ENCODE peak calls at places on chromosomes 5 and 9, in six cellular contexts. One of them, this sample, is unnamed.

GRCh38 chr9:94464790-94465189 is 90.1 kb upstream of the PCAT7 start:
- ATAC-seq in heart left ventricle: no peak
- ATAC-seq in heart right ventricle: no peak
- ATAC-seq in Panc1: no peak
- ATAC-seq in RWPE2: no peak
- ATAC-seq in right lobe of liver: no peak
- ATAC-seq in this sample: no peak

GRCh38 chr9:97873877-97874276 is 20.9 kb downstream of the FOXE1 start:
- ATAC-seq in heart left ventricle: no peak
- ATAC-seq in heart right ventricle: no peak
- ATAC-seq in Panc1: no peak
- ATAC-seq in RWPE2: peak; percentile 35
- ATAC-seq in right lobe of liver: no peak
- ATAC-seq in this sample: no peak

GRCh38 chr9:137070906-137071275 is 534 bp upstream of the SAPCD2 start:
- ATAC-seq in heart left ventricle: peak; percentile 69
- ATAC-seq in heart right ventricle: peak; percentile 74
- ATAC-seq in Panc1: peak; percentile 42
- ATAC-seq in RWPE2: peak; percentile 8
- ATAC-seq in right lobe of liver: peak; percentile 3
- ATAC-seq in this sample: peak; percentile 21

GRCh38 chr9:10339152-10339551 is 273.6 kb downstream of the PTPRD start:
- ATAC-seq in heart left ventricle: no peak
- ATAC-seq in heart right ventricle: no peak
- ATAC-seq in Panc1: no peak
- ATAC-seq in RWPE2: no peak
- ATAC-seq in right lobe of liver: no peak
- ATAC-seq in this sample: no peak

GRCh38 chr9:117239428-117239827 is 175.4 kb downstream of the ASTN2 start:
- ATAC-seq in heart left ventricle: no peak
- ATAC-seq in heart right ventricle: no peak
- ATAC-seq in Panc1: no peak
- ATAC-seq in RWPE2: no peak
- ATAC-seq in right lobe of liver: no peak
- ATAC-seq in this sample: no peak

GRCh38 chr9:86259557-86259956 is at the start of gene C9orf153:
- ATAC-seq in heart left ventricle: no peak
- ATAC-seq in heart right ventricle: no peak
- ATAC-seq in Panc1: no peak
- ATAC-seq in RWPE2: no peak
- ATAC-seq in right lobe of liver: no peak
- ATAC-seq in this sample: no peak

GRCh38 chr5:41510176-41510831 is at the start of gene PLCXD3:
- ATAC-seq in heart left ventricle: peak; percentile 94
- ATAC-seq in heart right ventricle: peak; percentile 96
- ATAC-seq in Panc1: peak; percentile 81
- ATAC-seq in RWPE2: peak; percentile 79
- ATAC-seq in right lobe of liver: peak; percentile 80
- ATAC-seq in this sample: peak; percentile 40

GRCh38 chr5:178272591-178272990 is 40.0 kb upstream of the PHYKPL start:
- ATAC-seq in heart left ventricle: no peak
- ATAC-seq in heart right ventricle: no peak
- ATAC-seq in Panc1: no peak
- ATAC-seq in RWPE2: peak; percentile 12
- ATAC-seq in right lobe of liver: no peak
- ATAC-seq in this sample: no peak

GRCh38 chr5:102718819-102719218 is 36.3 kb upstream of the PAM start:
- ATAC-seq in heart left ventricle: no peak
- ATAC-seq in heart right ventricle: no peak
- ATAC-seq in Panc1: no peak
- ATAC-seq in RWPE2: peak; percentile 91
- ATAC-seq in right lobe of liver: no peak
- ATAC-seq in this sample: no peak

GRCh38 chr5:90264930-90265857 is 144.4 kb downstream of the CETN3 start:
- ATAC-seq in heart left ventricle: peak; percentile 68
- ATAC-seq in heart right ventricle: peak; percentile 53
- ATAC-seq in Panc1: peak; percentile 81
- ATAC-seq in RWPE2: peak; percentile 80
- ATAC-seq in right lobe of liver: peak; percentile 93
- ATAC-seq in this sample: no peak

GRCh38 chr9:76634356-76635054 is 129.7 kb upstream of the PCA3 start:
- ATAC-seq in heart left ventricle: no peak
- ATAC-seq in heart right ventricle: no peak
- ATAC-seq in Panc1: no peak
- ATAC-seq in RWPE2: peak; percentile 82
- ATAC-seq in right lobe of liver: peak; percentile 78
- ATAC-seq in this sample: no peak

GRCh38 chr9:107816187-107817021 is 326.8 kb upstream of the KLF4 start:
- ATAC-seq in heart left ventricle: no peak
- ATAC-seq in heart right ventricle: peak; percentile 59
- ATAC-seq in Panc1: no peak
- ATAC-seq in RWPE2: no peak
- ATAC-seq in right lobe of liver: peak; percentile 85
- ATAC-seq in this sample: no peak

GRCh38 chr9:126551812-126552211 is 61.9 kb upstream of the LMX1B start:
- ATAC-seq in heart left ventricle: no peak
- ATAC-seq in heart right ventricle: no peak
- ATAC-seq in Panc1: no peak
- ATAC-seq in RWPE2: no peak
- ATAC-seq in right lobe of liver: no peak
- ATAC-seq in this sample: no peak
- H3K36me3 ChIP-seq in heart left ventricle: no peaks in the 10 kb centered on the region
- H3K36me3 ChIP-seq in heart right ventricle: no peaks in the 10 kb centered on the region
- H3K36me3 ChIP-seq in Panc1: no peaks in the 10 kb centered on the region
- H3K36me3 ChIP-seq in RWPE2: no peaks in the 10 kb centered on the region
- H3K36me3 ChIP-seq in right lobe of liver: no peaks in the 10 kb centered on the region
- H3K36me3 ChIP-seq in this sample: no peaks in the 10 kb centered on the region

DNA sequence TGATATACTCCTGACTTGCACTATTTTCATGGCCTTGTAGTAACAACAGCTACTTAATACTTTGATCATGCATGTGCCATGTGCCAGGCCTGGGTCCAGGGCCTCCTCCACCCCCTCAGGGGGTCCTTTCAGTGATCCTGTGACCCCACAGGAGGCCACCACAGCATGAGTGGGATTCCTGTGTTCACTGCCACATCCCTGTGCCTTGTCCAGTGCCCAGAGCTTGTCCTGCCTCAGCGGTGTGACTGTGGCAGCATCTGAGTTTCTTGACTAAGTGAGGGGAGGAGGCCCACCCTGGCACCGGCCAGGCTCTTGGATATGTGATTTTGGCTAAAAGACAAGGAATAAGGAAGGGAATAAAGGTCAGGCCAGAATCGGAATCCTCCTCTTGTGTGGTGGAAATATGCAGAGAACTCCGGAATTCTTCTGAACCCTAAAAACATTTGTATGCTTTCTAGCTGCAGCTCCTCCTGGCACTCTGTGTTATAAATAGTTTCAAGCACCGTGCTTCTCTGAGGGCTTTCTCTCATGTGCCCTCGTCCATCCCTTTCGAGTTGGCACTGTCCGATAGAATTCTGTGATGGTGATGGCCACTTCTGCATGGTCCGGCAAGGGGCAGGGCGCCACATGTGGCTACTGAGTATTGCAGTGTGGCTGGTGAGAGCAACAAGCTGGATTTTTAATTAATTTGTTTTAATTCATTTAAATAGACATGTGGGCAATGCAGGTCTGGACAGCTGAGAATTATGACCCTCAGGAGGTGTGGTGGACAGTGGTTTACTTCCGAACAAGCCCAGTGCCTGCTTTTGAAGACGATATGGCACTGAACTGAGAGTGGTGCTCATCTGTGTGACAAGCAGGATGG is 31.8 kb downstream of the TENT4A start:
- ATAC-seq in heart left ventricle: peak; percentile 47
- ATAC-seq in heart right ventricle: peak; percentile 56
- ATAC-seq in Panc1: peak; percentile 57
- ATAC-seq in RWPE2: no peak
- ATAC-seq in right lobe of liver: peak; percentile 8
- ATAC-seq in this sample: no peak
- H3K36me3 ChIP-seq in heart left ventricle: peaks cover 78% of the 10 kb centered on the region
- H3K36me3 ChIP-seq in heart right ventricle: peaks cover 98% of the 10 kb centered on the region
- H3K36me3 ChIP-seq in Panc1: peaks cover 20% of the 10 kb centered on the region
- H3K36me3 ChIP-seq in RWPE2: peaks cover 82% of the 10 kb centered on the region
- H3K36me3 ChIP-seq in right lobe of liver: peaks cover 52% of the 10 kb centered on the region
- H3K36me3 ChIP-seq in this sample: no peaks in the 10 kb centered on the region

DNA sequence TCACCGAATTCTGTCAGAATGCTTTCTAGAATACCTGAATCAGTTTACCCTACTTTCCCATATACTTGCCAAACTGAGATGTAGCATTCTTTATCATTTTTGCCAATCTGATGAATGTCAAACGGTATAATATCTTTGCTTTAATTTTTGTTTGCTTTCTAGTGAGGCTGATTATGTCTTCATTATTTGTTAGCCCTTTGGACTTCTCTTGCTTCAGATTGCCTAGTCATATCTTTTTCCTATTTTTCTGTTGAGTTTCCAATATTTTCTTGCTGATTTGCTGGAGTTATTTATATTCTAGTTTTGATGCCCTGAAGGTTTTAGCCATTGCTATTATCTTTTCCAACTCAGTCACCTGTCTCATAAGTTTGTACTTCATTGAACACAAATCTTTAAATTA is 40.3 kb upstream of the GPBP1 start:
- ATAC-seq in heart left ventricle: no peak
- ATAC-seq in heart right ventricle: no peak
- ATAC-seq in Panc1: no peak
- ATAC-seq in RWPE2: no peak
- ATAC-seq in right lobe of liver: no peak
- ATAC-seq in this sample: no peak
- H3K36me3 ChIP-seq in heart left ventricle: no peaks in the 10 kb centered on the region
- H3K36me3 ChIP-seq in heart right ventricle: no peaks in the 10 kb centered on the region
- H3K36me3 ChIP-seq in Panc1: no peaks in the 10 kb centered on the region
- H3K36me3 ChIP-seq in RWPE2: no peaks in the 10 kb centered on the region
- H3K36me3 ChIP-seq in right lobe of liver: no peaks in the 10 kb centered on the region
- H3K36me3 ChIP-seq in this sample: no peaks in the 10 kb centered on the region

GRCh38 chr5:1086137-1086536 is 25.7 kb downstream of the SLC12A7 start:
- ATAC-seq in heart left ventricle: no peak
- ATAC-seq in heart right ventricle: no peak
- ATAC-seq in Panc1: no peak
- ATAC-seq in RWPE2: no peak
- ATAC-seq in right lobe of liver: no peak
- ATAC-seq in this sample: no peak
- H3K36me3 ChIP-seq in heart left ventricle: peaks cover 71% of the 10 kb centered on the region
- H3K36me3 ChIP-seq in heart right ventricle: peaks cover 95% of the 10 kb centered on the region
- H3K36me3 ChIP-seq in Panc1: peaks cover 11% of the 10 kb centered on the region
- H3K36me3 ChIP-seq in RWPE2: no peaks in the 10 kb centered on the region
- H3K36me3 ChIP-seq in right lobe of liver: peaks cover 72% of the 10 kb centered on the region
- H3K36me3 ChIP-seq in this sample: peaks cover 95% of the 10 kb centered on the region

GRCh38 chr5:61638476-61638875 is 306.4 kb downstream of the ZSWIM6 start:
- ATAC-seq in heart left ventricle: peak; percentile 88
- ATAC-seq in heart right ventricle: peak; percentile 89
- ATAC-seq in Panc1: no peak
- ATAC-seq in RWPE2: no peak
- ATAC-seq in right lobe of liver: peak; percentile 97
- ATAC-seq in this sample: no peak

GRCh38 chr5:61640631-61641030 is 308.6 kb downstream of the ZSWIM6 start:
- ATAC-seq in heart left ventricle: no peak
- ATAC-seq in heart right ventricle: no peak
- ATAC-seq in Panc1: no peak
- ATAC-seq in RWPE2: peak; percentile 72
- ATAC-seq in right lobe of liver: no peak
- ATAC-seq in this sample: no peak

GRCh38 chr5:61637566-61637965 is 305.5 kb downstream of the ZSWIM6 start:
- ATAC-seq in heart left ventricle: peak; percentile 63
- ATAC-seq in heart right ventricle: peak; percentile 82
- ATAC-seq in Panc1: no peak
- ATAC-seq in RWPE2: peak; percentile 37
- ATAC-seq in right lobe of liver: no peak
- ATAC-seq in this sample: no peak

GRCh38 chr5:61641748-61642565 is 309.9 kb downstream of the ZSWIM6 start:
- ATAC-seq in heart left ventricle: no peak
- ATAC-seq in heart right ventricle: no peak
- ATAC-seq in Panc1: peak; percentile 84
- ATAC-seq in RWPE2: peak; percentile 40
- ATAC-seq in right lobe of liver: peak; percentile 53
- ATAC-seq in this sample: no peak
- H3K36me3 ChIP-seq in heart left ventricle: no peaks in the 10 kb centered on the region
- H3K36me3 ChIP-seq in heart right ventricle: no peaks in the 10 kb centered on the region
- H3K36me3 ChIP-seq in Panc1: no peaks in the 10 kb centered on the region
- H3K36me3 ChIP-seq in RWPE2: no peaks in the 10 kb centered on the region
- H3K36me3 ChIP-seq in right lobe of liver: no peaks in the 10 kb centered on the region
- H3K36me3 ChIP-seq in this sample: no peaks in the 10 kb centered on the region

GRCh38 chr5:180848265-180848664 is 12.8 kb downstream of the ZFP62 start:
- ATAC-seq in heart left ventricle: no peak
- ATAC-seq in heart right ventricle: no peak
- ATAC-seq in Panc1: no peak
- ATAC-seq in RWPE2: no peak
- ATAC-seq in right lobe of liver: no peak
- ATAC-seq in this sample: no peak
- H3K36me3 ChIP-seq in heart left ventricle: peaks cover 49% of the 10 kb centered on the region
- H3K36me3 ChIP-seq in heart right ventricle: peaks cover 41% of the 10 kb centered on the region
- H3K36me3 ChIP-seq in Panc1: peaks cover 5% of the 10 kb centered on the region
- H3K36me3 ChIP-seq in RWPE2: peaks cover 60% of the 10 kb centered on the region
- H3K36me3 ChIP-seq in right lobe of liver: peaks cover 14% of the 10 kb centered on the region
- H3K36me3 ChIP-seq in this sample: peaks cover 65% of the 10 kb centered on the region